ENCODE peak calls at places on chromosomes 3 and 15, in four cellular contexts. H, R, D and J are unnamed samples.
A peak's percentile ranks its signal among the peaks of the same experiment; 100 is the strongest.

GRCh38 chr15:57312323-57313133 is 63.8 kb upstream of the CGNL1 start:
- DNase-seq in H (no peak), R (no peak), D (peak; percentile 84), J (no peak)

GRCh38 chr3:4571690-4572334 is 78.7 kb downstream of the ITPR1 start:
- DNase-seq in H (peak; percentile 14), R (peak; percentile 9), D (no peak), J (peak; percentile 19)

GRCh38 chr3:52004158-52004787 is 8.6 kb upstream of the RPL29 start:
- DNase-seq in H (peak; percentile 73), R (peak; percentile 40), D (no peak), J (no peak)

GRCh38 chr15:37135225-37135624 is 34.9 kb upstream of the MEIS2 start:
- DNase-seq in H (no peak), R (no peak), D (no peak), J (no peak)

GRCh38 chr15:91694131-91694828 is 159.2 kb upstream of the SLCO3A1 start:
- DNase-seq in H (peak; percentile 90), R (peak; percentile 90), D (peak; percentile 34), J (peak; percentile 79)

GRCh38 chr3:185561374-185561943 is 9.1 kb upstream of the LIPH start:
- DNase-seq in H (no peak), R (no peak), D (peak; percentile 58), J (no peak)

GRCh38 chr15:28093761-28094535 is 5.2 kb downstream of the OCA2 start:
- DNase-seq in H (no peak), R (no peak), D (peak; percentile 35), J (no peak)

GRCh38 chr3:87088366-87088983 is 97.5 kb upstream of the VGLL3 start:
- DNase-seq in H (peak; percentile 26), R (no peak), D (no peak), J (no peak)

GRCh38 chr3:82927309-82928253 is 1166.1 kb upstream of the GBE1 start:
- DNase-seq in H (no peak), R (peak; percentile 2), D (no peak), J (no peak)

GRCh38 chr3:153768559-153769469 is 352.4 kb upstream of the ARHGEF26 start:
- DNase-seq in H (peak; percentile 76), R (peak; percentile 52), D (peak; percentile 39), J (peak; percentile 72)

GRCh38 chr3:45841380-45841700 is 579 bp downstream of the LZTFL1 start:
- DNase-seq in H (peak; percentile 26), R (peak; percentile 37), D (peak; percentile 19), J (peak; percentile 21)

GRCh38 chr15:27744651-27745050 is 354.5 kb downstream of the OCA2 start:
- DNase-seq in H (no peak), R (peak; percentile 77), D (no peak), J (no peak)

GRCh38 chr3:155242342-155242741 is 51.1 kb downstream of the STRIT1 start:
- DNase-seq in H (no peak), R (peak; percentile 29), D (no peak), J (peak; percentile 91)

GRCh38 chr3:78139166-78139565 is 1099.3 kb downstream of the ROBO2 start:
- DNase-seq in H (peak; percentile 65), R (peak; percentile 86), D (no peak), J (peak; percentile 48)

GRCh38 chr3:151197981-151198767 is 4.8 kb downstream of the GPR171 start:
- DNase-seq in H (peak; percentile 5), R (peak; percentile 64), D (no peak), J (no peak)

GRCh38 chr3:171156455-171157005 is 130.0 kb upstream of the SLC2A2 start:
- DNase-seq in H (peak; percentile 21), R (peak; percentile 94), D (no peak), J (no peak)

GRCh38 chr3:124688580-124689454 is 41.4 kb upstream of the UMPS start:
- DNase-seq in H (peak; percentile 86), R (peak; percentile 60), D (peak; percentile 83), J (peak; percentile 83)

GRCh38 chr3:113532698-113533533 is 561 bp downstream of the SIDT1 start:
- DNase-seq in H (no peak), R (peak; percentile 6), D (peak; percentile 46), J (no peak)

GRCh38 chr3:94292151-94292550 is 229.3 kb downstream of the NSUN3 start:
- DNase-seq in H (no peak), R (no peak), D (no peak), J (no peak)

GRCh38 chr15:34049096-34049495 is 10.1 kb upstream of the AVEN start:
- DNase-seq in H (peak; percentile 95), R (peak; percentile 90), D (no peak), J (peak; percentile 66)

GRCh38 chr3:129536374-129536667 is 6.7 kb upstream of the H1-8 start:
- DNase-seq in H (no peak), R (no peak), D (no peak), J (no peak)

GRCh38 chr3:42497009-42497731 is 5.3 kb upstream of the VIPR1 start:
- DNase-seq in H (peak; percentile 67), R (peak; percentile 61), D (no peak), J (peak; percentile 44)

GRCh38 chr15:80822666-80823065 is 43.5 kb downstream of the CEMIP start:
- DNase-seq in H (no peak), R (no peak), D (no peak), J (no peak)

GRCh38 chr15:38202356-38202755 is 50.3 kb upstream of the SPRED1 start:
- DNase-seq in H (no peak), R (no peak), D (no peak), J (peak; percentile 70)

GRCh38 chr15:36965561-36966342 is 134.6 kb downstream of the MEIS2 start:
- DNase-seq in H (peak; percentile 76), R (peak; percentile 70), D (no peak), J (peak; percentile 32)

GRCh38 chr3:86029590-86029989 is 961.4 kb downstream of the VGLL3 start:
- DNase-seq in H (no peak), R (peak; percentile 17), D (no peak), J (no peak)

GRCh38 chr3:120497813-120498212 is 47.0 kb upstream of the FSTL1 start:
- DNase-seq in H (no peak), R (peak; percentile 65), D (no peak), J (peak; percentile 33)

GRCh38 chr3:50389368-50389767 is 30.0 kb upstream of the TMEM115 start:
- DNase-seq in H (no peak), R (no peak), D (no peak), J (no peak)

GRCh38 chr3:5197470-5198312 is 10.2 kb downstream of the EDEM1 start:
- DNase-seq in H (peak; percentile 86), R (peak; percentile 43), D (no peak), J (peak; percentile 54)

GRCh38 chr15:45637552-45638033 is 2.8 kb downstream of the SQOR start:
- DNase-seq in H (peak; percentile 96), R (peak; percentile 84), D (peak; percentile 71), J (peak; percentile 94)
- H3K4me3 ChIP-seq in H (no peak overlapping the region), R (peak overlapping the region; percentile 23), D (no peak overlapping the region), J (peak overlapping the region; percentile 20)

GRCh38 chr15:89365457-89366055 is 30.9 kb upstream of the POLG start:
- DNase-seq in H (no peak), R (no peak), D (no peak), J (no peak)

GRCh38 chr15:89367485-89368451 is 33.1 kb upstream of the POLG start:
- DNase-seq in H (peak; percentile 27), R (no peak), D (no peak), J (peak; percentile 17)

GRCh38 chr15:89364741-89365450 is 30.3 kb upstream of the POLG start:
- DNase-seq in H (no peak), R (no peak), D (no peak), J (no peak)

GRCh38 chr15:89368566-89369223 is 34.1 kb upstream of the POLG start:
- DNase-seq in H (no peak), R (no peak), D (no peak), J (no peak)

GRCh38 chr15:89366656-89367393 is 32.2 kb upstream of the POLG start:
- DNase-seq in H (no peak), R (no peak), D (no peak), J (no peak)
- H3K4me3 ChIP-seq in H (no peak overlapping the region), R (no peak overlapping the region), D (no peak overlapping the region), J (no peak overlapping the region)

GRCh38 chr15:68227806-68228142 is 1.8 kb downstream of the CLN6 start:
- DNase-seq in H (no peak), R (no peak), D (no peak), J (no peak)
- H3K4me3 ChIP-seq in H (no peak overlapping the region), R (no peak overlapping the region), D (no peak overlapping the region), J (peak overlapping the region; percentile 85)

DNA sequence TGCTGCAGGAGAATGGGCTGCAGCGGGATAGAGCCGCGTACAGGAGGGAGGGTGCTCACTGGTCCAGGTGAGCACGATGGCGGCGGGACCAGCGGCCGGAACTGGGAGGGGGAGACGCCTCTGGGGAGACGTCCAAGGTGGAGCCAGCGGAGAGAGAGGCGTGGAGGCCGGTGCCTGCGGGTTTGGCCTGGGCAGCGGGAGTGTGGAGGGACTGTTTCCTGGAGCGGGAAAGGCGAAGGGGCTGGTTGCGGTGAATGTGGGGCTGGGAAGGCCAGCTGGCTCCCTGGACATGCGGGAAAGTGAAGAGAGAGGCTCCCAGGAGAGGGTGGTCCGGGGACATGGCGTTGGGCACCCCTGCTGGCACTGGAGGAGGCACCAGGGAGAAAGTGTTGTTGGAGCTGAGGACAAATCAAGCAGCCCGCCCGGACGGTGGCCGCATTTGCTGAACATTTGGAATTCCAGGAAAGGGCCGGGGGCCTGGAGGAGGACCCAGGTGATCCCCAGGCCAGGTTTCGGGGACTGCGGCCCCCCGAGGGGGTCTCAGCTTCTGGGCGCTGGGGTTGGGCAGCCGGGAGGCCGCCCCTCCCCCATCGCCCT is 34.3 kb downstream of the DNAJB8 start:
- DNase-seq in H (no peak), R (no peak), D (no peak), J (no peak)
- H3K4me3 ChIP-seq in H (peak overlapping the region; percentile 43), R (no peak overlapping the region), D (no peak overlapping the region), J (no peak overlapping the region)

GRCh38 chr3:9916346-9916733 is 558 bp upstream of the IL17RC start:
- DNase-seq in H (peak; percentile 54), R (peak; percentile 26), D (no peak), J (peak; percentile 92)

GRCh38 chr3:9913601-9914000 is 3.3 kb upstream of the IL17RC start:
- DNase-seq in H (no peak), R (no peak), D (no peak), J (no peak)

GRCh38 chr3:9914011-9914410 is 2.9 kb upstream of the IL17RC start:
- DNase-seq in H (no peak), R (no peak), D (no peak), J (no peak)

GRCh38 chr3:9915252-9916141 is 1.4 kb upstream of the IL17RC start:
- DNase-seq in H (peak; percentile 71), R (peak; percentile 59), D (peak; percentile 77), J (peak; percentile 65)

GRCh38 chr3:9914559-9915251 is 2.2 kb upstream of the IL17RC start:
- DNase-seq in H (no peak), R (no peak), D (no peak), J (no peak)
- H3K4me3 ChIP-seq in H (peak overlapping the region; percentile 27), R (no peak overlapping the region), D (no peak overlapping the region), J (peak overlapping the region; percentile 27)

GRCh38 chr3:99410789-99411311 is 227.5 kb upstream of the COL8A1 start:
- DNase-seq in H (peak; percentile 64), R (peak; percentile 90), D (no peak), J (peak; percentile 50)
- H3K4me3 ChIP-seq in H (no peak overlapping the region), R (no peak overlapping the region), D (no peak overlapping the region), J (no peak overlapping the region)

DNA sequence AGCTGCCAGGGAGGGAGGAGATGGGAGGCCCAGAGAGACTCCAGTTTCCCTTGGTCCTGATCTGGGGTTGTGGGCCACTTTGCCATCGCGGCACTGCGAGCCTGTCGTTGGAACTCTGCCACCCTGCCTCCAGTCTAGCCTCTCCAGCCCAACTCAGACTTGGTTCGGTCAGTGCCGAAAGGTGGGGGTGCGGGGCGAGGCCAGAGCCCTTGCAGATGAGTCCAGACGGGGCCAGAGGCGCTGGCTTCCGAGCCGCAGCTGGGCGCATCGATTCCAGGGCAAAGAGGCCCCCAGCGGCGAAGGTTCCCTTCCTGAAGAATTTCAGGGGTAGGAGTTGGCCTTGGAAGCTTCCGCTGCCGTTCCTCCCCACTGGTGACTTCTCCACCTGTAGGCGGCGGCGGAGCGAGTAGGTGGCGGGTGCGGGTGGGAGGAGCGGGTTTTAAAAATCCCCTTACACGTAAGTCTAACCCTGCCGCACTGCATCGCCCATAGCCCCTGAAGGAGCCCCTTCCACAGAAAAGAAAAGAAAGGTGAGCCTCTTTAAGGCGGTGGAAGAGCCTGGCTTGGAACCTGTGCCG is 5.1 kb downstream of the WNT5A start:
- DNase-seq in H (peak; percentile 40), R (peak; percentile 73), D (no peak), J (peak; percentile 52)
- H3K4me3 ChIP-seq in H (peak overlapping the region; percentile 70), R (peak overlapping the region; percentile 44), D (no peak overlapping the region), J (peak overlapping the region; percentile 59)